ENCODE peak calls at places on chromosomes 11 and 22, in five cellular contexts. L is IMR-90, A is H1, T is H9, E is neuronal stem cell. J is an unnamed sample.

GRCh38 chr22:20052309-20053250 is 27.5 kb upstream of the DGCR8 start:
- DNase-seq in T (no peak), E (no peak), A (no peak), L (no peak), J (no peak)

GRCh38 chr22:38180841-38181452 is 683 bp downstream of the PLA2G6 start:
- DNase-seq in E (no peak), L (no peak), A (no peak), T (no peak), J (peak; percentile 53)

GRCh38 chr11:76728778-76729177 is 54.4 kb upstream of the TSKU start:
- DNase-seq in A (no peak), L (no peak), E (no peak), T (no peak), J (no peak)

GRCh38 chr11:34234086-34234740 is 123.6 kb downstream of the ABTB2 start:
- DNase-seq in T (peak; percentile 87), L (peak; percentile 78), A (peak; percentile 67), E (no peak), J (peak; percentile 96)

GRCh38 chr11:18706330-18707243 is 8.0 kb downstream of the TMEM86A start:
- DNase-seq in E (no peak), T (no peak), L (no peak), A (no peak), J (no peak)

GRCh38 chr11:2759228-2760195 is 59.7 kb upstream of the KCNQ1OT1 start:
- DNase-seq in A (peak; percentile 30), T (no peak), L (no peak), E (no peak), J (no peak)

GRCh38 chr11:121467965-121468364 is 15.2 kb upstream of the SORL1-AS1 start:
- DNase-seq in T (no peak), E (no peak), L (no peak), A (no peak), J (no peak)

GRCh38 chr11:36222755-36223635 is 66.2 kb downstream of the COMMD9 start:
- DNase-seq in L (peak; percentile 38), T (no peak), A (no peak), E (no peak), J (no peak)

GRCh38 chr11:11335043-11335442 is 18.0 kb downstream of the CSNK2A3 start:
- DNase-seq in E (no peak), A (no peak), L (no peak), T (no peak), J (peak; percentile 53)

GRCh38 chr11:48013269-48013901 is 33.0 kb downstream of the PTPRJ start:
- DNase-seq in T (no peak), E (no peak), A (no peak), L (peak; percentile 65), J (no peak)

GRCh38 chr11:28911829-28912228 is 803.6 kb downstream of the METTL15 start:
- DNase-seq in A (no peak), E (no peak), L (no peak), T (no peak), J (no peak)

GRCh38 chr11:122486793-122487495 is 168.6 kb upstream of the UBASH3B start:
- DNase-seq in A (peak; percentile 81), T (peak; percentile 70), L (peak; percentile 5), E (peak; percentile 15), J (peak; percentile 81)

GRCh38 chr22:48574776-48575566 is 1252.7 kb downstream of the BRD1 start:
- DNase-seq in L (no peak), T (peak; percentile 82), A (peak; percentile 85), E (peak; percentile 74), J (peak; percentile 83)

GRCh38 chr11:72306186-72306585 is 62.2 kb upstream of the PHOX2A start:
- DNase-seq in L (peak; percentile 21), T (no peak), E (no peak), A (no peak), J (no peak)

GRCh38 chr11:2186669-2187266 is 15.2 kb upstream of the TH start:
- DNase-seq in L (no peak), A (peak; percentile 69), E (peak; percentile 54), T (peak; percentile 73), J (peak; percentile 65)

GRCh38 chr22:36506637-36507517 is at the start of gene FOXRED2:
- DNase-seq in E (peak; percentile 74), T (peak; percentile 89), A (peak; percentile 94), L (peak; percentile 68), J (peak; percentile 94)

GRCh38 chr22:26968873-26969272 is 311.5 kb downstream of the MIAT start:
- DNase-seq in A (no peak), T (no peak), L (no peak), E (no peak), J (no peak)
- H4K8ac ChIP-seq in A (no peak overlapping the region), T (no peak overlapping the region), L (no peak overlapping the region), E (no peak overlapping the region), J (no peak overlapping the region)

DNA sequence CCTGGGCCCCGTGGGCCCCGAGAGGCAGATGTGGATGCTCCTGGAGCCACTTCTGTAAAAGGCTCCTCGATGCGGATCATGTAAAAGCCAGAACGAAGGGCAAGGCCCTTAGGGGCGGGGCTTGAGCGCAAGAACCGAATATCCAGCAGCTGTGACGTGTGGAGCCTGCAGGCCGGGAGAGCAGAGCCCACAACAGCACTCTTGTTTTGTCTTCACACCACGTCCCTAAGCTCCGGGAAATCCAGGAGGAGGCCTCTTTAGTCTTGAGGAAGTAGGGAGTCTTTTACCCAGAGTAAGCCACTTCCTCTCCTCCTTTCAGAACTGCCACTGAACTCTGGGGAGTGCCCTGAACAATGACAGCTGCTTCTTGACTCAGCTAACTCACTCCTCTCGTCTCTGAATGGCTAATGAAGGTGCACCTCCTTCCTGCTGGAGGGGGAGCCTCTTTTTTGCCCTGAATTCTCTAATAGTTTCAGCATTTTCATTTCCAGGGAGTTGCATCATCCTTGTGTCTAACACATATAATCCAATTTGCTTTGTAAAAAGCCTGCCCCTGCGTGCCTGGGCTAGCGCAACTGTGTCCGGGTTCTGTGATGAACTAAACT is 12.5 kb downstream of the L3MBTL2 start:
- DNase-seq in E (no peak), T (peak; percentile 62), L (peak; percentile 92), A (peak; percentile 64), J (peak; percentile 66)
- H4K8ac ChIP-seq in E (no peak overlapping the region), T (no peak overlapping the region), L (peak overlapping the region; percentile 34), A (no peak overlapping the region), J (no peak overlapping the region)

DNA sequence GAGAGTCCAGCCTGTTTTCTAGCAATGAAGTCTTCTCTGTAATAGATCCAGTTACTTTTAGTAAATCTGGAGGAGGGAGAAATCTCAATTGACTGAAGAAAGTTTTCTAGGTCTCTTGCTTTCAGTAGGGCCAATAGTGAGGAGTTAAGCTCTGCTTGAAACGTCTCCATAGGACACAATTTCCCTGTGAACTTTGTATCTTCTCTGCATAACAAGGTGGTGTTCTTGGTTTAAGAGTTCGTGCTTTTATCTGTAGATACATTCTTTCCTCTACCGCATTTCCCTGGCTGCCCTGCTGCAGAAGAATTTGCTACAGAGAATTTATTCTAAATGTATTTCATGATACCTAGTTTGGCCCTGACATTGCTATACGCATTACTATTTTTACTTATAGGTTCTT is 183.1 kb downstream of the ARHGAP42 start:
- DNase-seq in E (no peak), A (no peak), L (no peak), T (no peak), J (no peak)
- H4K8ac ChIP-seq in E (no peak overlapping the region), A (no peak overlapping the region), L (no peak overlapping the region), T (no peak overlapping the region), J (no peak overlapping the region)

DNA sequence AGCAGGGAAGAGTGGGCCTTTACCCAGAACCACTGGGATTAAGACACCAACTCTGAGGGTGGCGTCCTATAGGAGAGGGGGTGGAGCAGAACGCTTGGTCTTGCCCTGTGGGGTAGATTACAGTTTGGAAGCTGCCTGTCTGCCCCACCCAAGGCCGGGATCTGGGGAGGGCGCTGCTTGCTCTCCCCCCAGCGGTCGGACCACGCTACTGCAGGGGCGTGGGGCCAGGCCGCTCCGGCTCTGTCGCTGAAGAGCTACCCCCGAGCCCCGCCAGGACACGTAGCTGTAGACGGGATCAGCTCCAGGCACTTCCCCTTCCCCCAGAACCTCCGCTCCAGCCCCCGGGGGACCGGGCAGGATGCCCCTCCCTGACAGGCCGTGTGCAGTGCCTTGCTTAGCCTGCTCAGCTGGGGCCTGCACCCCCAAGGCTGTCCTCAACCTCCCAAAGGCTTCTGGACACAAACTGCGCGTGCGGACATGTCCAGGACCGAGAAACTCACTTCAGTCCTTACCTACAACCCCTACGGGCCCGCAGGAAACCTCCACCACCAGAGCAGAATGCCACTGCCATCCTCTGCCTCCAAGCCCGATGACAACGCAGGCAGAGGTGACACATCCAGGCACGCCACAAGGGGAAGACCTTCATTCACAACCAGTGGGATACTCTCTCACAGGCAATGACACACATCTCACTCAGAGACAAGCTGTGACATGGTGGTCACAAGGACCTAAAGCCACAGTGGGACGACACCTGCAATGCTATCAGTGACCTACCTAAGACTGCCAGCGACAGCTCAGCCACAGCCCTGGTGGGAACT is 3.6 kb downstream of the AHNAK start:
- DNase-seq in T (peak; percentile 86), A (peak; percentile 96), E (peak; percentile 76), L (peak; percentile 70), J (peak; percentile 88)
- H4K8ac ChIP-seq in T (no peak overlapping the region), A (peak overlapping the region; percentile 39), E (no peak overlapping the region), L (peak overlapping the region; percentile 32), J (no peak overlapping the region)

GRCh38 chr11:125090816-125091215 is 20.6 kb downstream of the TMEM218 start:
- DNase-seq in A (no peak), T (no peak), E (no peak), L (no peak), J (no peak)
- H4K8ac ChIP-seq in A (no peak overlapping the region), T (no peak overlapping the region), E (no peak overlapping the region), L (no peak overlapping the region), J (no peak overlapping the region)

DNA sequence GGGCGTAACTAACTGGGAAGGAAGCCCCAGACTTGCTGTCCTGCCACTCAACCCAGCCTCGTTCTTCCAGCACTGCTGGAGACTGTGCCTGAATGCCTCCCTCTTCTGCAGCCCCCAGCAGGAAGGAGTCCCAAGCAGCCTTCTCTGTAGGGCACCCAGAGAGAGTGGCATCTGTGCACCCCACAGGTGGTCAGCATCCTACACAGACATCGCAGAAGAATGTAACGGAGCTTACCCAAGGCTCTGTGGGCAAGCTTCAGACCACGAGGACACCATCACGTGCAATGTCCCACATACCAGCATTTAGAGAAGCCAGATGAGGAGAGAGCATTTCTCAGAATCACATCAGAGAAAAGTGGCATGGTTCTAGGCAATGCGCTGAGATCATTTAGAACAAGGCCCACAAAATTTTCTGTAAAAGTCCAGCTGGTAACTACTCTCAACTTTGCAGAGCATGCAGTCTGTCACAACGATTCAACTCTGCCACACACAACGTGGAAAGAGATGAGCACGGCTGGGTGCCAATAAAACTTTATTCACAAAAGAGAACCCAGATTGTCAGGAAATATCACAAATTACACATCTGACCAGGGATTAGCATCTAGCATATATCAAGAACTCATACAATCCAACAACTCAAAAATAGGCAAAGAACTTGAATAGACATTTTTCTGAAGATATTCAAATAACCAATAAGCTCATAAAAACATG is 33.4 kb downstream of the SHANK2 start:
- DNase-seq in E (no peak), T (no peak), A (no peak), L (no peak), J (no peak)
- H4K8ac ChIP-seq in E (no peak overlapping the region), T (no peak overlapping the region), A (no peak overlapping the region), L (no peak overlapping the region), J (no peak overlapping the region)

DNA sequence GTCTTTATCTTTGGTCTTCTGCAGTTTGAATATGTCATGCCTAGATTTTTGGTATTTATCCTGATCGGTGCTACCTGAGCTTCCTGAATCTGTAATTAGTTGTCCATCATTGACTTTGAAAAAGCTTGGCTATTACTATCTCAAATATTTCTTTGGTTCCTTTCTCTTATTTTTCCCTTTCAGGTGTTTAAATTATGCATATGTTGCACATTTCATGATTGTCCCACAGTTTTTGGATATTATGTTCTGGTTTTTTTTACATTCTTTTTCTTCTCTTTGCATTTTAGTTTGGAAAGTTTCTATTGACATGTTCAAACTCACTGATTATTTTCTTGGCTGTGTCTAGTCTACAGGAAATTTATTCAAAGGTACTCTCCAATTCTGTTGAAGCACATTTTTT is 840.3 kb upstream of the LRRC4C start:
- DNase-seq in L (no peak), T (no peak), A (no peak), E (no peak), J (no peak)
- H4K8ac ChIP-seq in L (no peak overlapping the region), T (no peak overlapping the region), A (no peak overlapping the region), E (no peak overlapping the region), J (no peak overlapping the region)

J was measured in mesendoderm.